ENCODE peak calls at places on chromosomes 13 and 19, in six cellular contexts. S is Right ventricle myocardium superior; W is stimulated activated CD4-positive, alpha-beta T cell treated with anti-CD3 and anti-CD28 coated beads, TNF-alpha, amount 100 ng/mL, for 4 hours; Z is brain microvascular endothelial cell; X is activated CD4-positive, alpha-beta T cell treated with anti-CD3 and anti-CD28 coated beads for 36 hours; J is G401. R is an unnamed sample.

GRCh38 chr13:98853791-98854191 is 101.3 kb upstream of the SLC15A1 start:
- DNase-seq in J (no peak), W (no peak), S (no peak), X (peak; percentile 88), Z (peak; percentile 24), R (no peak)

GRCh38 chr13:94054159-94054558 is 425.3 kb downstream of the DCT start:
- DNase-seq in Z (no peak), J (no peak), S (no peak), X (no peak), W (no peak), R (no peak)

GRCh38 chr13:23865898-23866297 is 23.3 kb downstream of the MIPEP start:
- DNase-seq in W (no peak), S (no peak), J (no peak), X (no peak), Z (no peak), R (peak; percentile 19)

GRCh38 chr13:78190296-78190695 is 271.7 kb upstream of the EDNRB start:
- DNase-seq in J (no peak), X (no peak), W (no peak), Z (no peak), S (no peak), R (no peak)

GRCh38 chr19:38543286-38543806 is 74.4 kb downstream of the MAP4K1 start:
- DNase-seq in X (no peak), J (no peak), S (no peak), Z (no peak), W (no peak), R (no peak)

GRCh38 chr13:51125495-51126226 is 14.6 kb upstream of the C13orf42 start:
- DNase-seq in Z (peak; percentile 54), X (peak; percentile 74), S (peak; percentile 53), W (no peak), J (peak; percentile 62), R (peak; percentile 71)

GRCh38 chr13:99316657-99317244 is 9.6 kb upstream of the GPR183 start:
- DNase-seq in J (peak; percentile 65), S (no peak), W (no peak), X (no peak), Z (no peak), R (no peak)

GRCh38 chr19:42028304-42029216 is 34.5 kb upstream of the ATP1A3 start:
- DNase-seq in Z (no peak), J (no peak), S (no peak), W (no peak), X (peak; percentile 67), R (no peak)

GRCh38 chr13:105462098-105462497 is 1073.4 kb downstream of the EFNB2 start:
- DNase-seq in S (no peak), X (no peak), J (no peak), W (no peak), Z (no peak), R (no peak)

GRCh38 chr13:110799246-110800236 is 86.0 kb downstream of the ING1 start:
- DNase-seq in X (no peak), Z (peak; percentile 39), S (peak; percentile 65), W (no peak), J (no peak), R (no peak)

GRCh38 chr13:35342440-35342839 is 134.0 kb downstream of the MAB21L1 start:
- DNase-seq in X (no peak), Z (no peak), S (no peak), W (no peak), J (no peak), R (no peak)

GRCh38 chr19:16366433-16367268 is 42.0 kb downstream of the KLF2 start:
- DNase-seq in J (no peak), W (peak; percentile 43), S (peak; percentile 32), X (peak; percentile 50), Z (no peak), R (peak; percentile 74)